ENCODE peak calls at places on chromosomes 2 and 18, in six cellular contexts. T is ovary, J is activated B cell treated with CpG ODN at 0.5 μM for 24 hours, B is GM12878, N is bronchial epithelial cell, F is foreskin fibroblast. R is an unnamed sample.

GRCh38 chr18:9016819-9017169 is 85.7 kb upstream of the NDUFV2 start:
- DNase-seq in T (no peak), J (no peak), B (no peak), N (no peak), F (no peak), R (peak; percentile 36)

GRCh38 chr2:179226203-179226960 is 38.2 kb downstream of the SESTD1 start:
- DNase-seq in T (no peak), J (no peak), B (no peak), N (no peak), F (no peak), R (no peak)

GRCh38 chr2:235883675-235884074 is 284.5 kb downstream of the GBX2 start:
- DNase-seq in T (no peak), J (no peak), B (no peak), N (no peak), F (no peak), R (no peak)

GRCh38 chr18:7369006-7369405 is 138.1 kb downstream of the LRRC30 start:
- DNase-seq in T (no peak), J (no peak), B (no peak), N (no peak), F (no peak), R (no peak)

GRCh38 chr18:70291295-70291574 is 2.4 kb downstream of the SOCS6 start:
- DNase-seq in T (no peak), J (no peak), B (no peak), N (no peak), F (no peak), R (no peak)

GRCh38 chr18:34551824-34552223 is 158.3 kb upstream of the DTNA start:
- DNase-seq in T (no peak), J (no peak), B (no peak), N (no peak), F (no peak), R (no peak)

GRCh38 chr18:48405971-48406370 is 3.2 kb downstream of the ZBTB7C start:
- DNase-seq in T (no peak), J (no peak), B (no peak), N (no peak), F (no peak), R (no peak)

GRCh38 chr2:218217366-218218309 is 649 bp downstream of the ARPC2 start:
- DNase-seq in T (peak; percentile 51), J (peak; percentile 65), B (no peak), N (no peak), F (no peak), R (no peak)

GRCh38 chr2:147062073-147062472 is 782.8 kb upstream of the ACVR2A start:
- DNase-seq in T (no peak), J (no peak), B (no peak), N (no peak), F (no peak), R (no peak)

GRCh38 chr2:28471214-28471613 is 24.6 kb upstream of the PLB1 start:
- DNase-seq in T (no peak), J (no peak), B (no peak), N (peak; percentile 30), F (no peak), R (no peak)

GRCh38 chr2:102357975-102358374 is 2.4 kb downstream of the IL18R1 start:
- DNase-seq in T (no peak), J (no peak), B (peak; percentile 53), N (no peak), F (no peak), R (no peak)

GRCh38 chr2:17899871-17900270 is 21.4 kb downstream of the KCNS3 start:
- DNase-seq in T (no peak), J (no peak), B (no peak), N (peak; percentile 25), F (no peak), R (no peak)

GRCh38 chr2:108941767-108942166 is 47.3 kb downstream of the EDAR start:
- DNase-seq in T (no peak), J (no peak), B (no peak), N (no peak), F (no peak), R (no peak)

GRCh38 chr2:119647440-119648169 is 31.4 kb upstream of the TMEM177 start:
- DNase-seq in T (no peak), J (no peak), B (peak; percentile 35), N (peak; percentile 78), F (no peak), R (no peak)

GRCh38 chr2:173571021-173571821 is 216.5 kb downstream of the CDCA7 start:
- DNase-seq in T (no peak), J (no peak), B (no peak), N (peak; percentile 59), F (no peak), R (no peak)

GRCh38 chr2:151071906-151072305 is 189.8 kb downstream of the RBM43 start:
- DNase-seq in T (no peak), J (no peak), B (no peak), N (peak; percentile 44), F (no peak), R (no peak)

GRCh38 chr2:55408946-55409868 is 10.4 kb downstream of the CCDC88A start:
- DNase-seq in T (no peak), J (no peak), B (no peak), N (no peak), F (no peak), R (no peak)

GRCh38 chr2:140455312-140455711 is 1675.1 kb upstream of the NXPH2 start:
- DNase-seq in T (no peak), J (no peak), B (no peak), N (no peak), F (no peak), R (no peak)

GRCh38 chr18:3720818-3721545 is 271.0 kb downstream of the TGIF1 start:
- DNase-seq in T (no peak), J (no peak), B (no peak), N (no peak), F (no peak), R (no peak)

GRCh38 chr18:56984731-56985130 is 162.2 kb upstream of the BOD1L2 start:
- DNase-seq in T (no peak), J (no peak), B (no peak), N (no peak), F (no peak), R (no peak)

GRCh38 chr2:216083464-216084279 is 2.0 kb downstream of the TMEM169 start:
- DNase-seq in T (no peak), J (no peak), B (no peak), N (no peak), F (no peak), R (no peak)

GRCh38 chr2:103123516-103123915 is 361.7 kb downstream of the TMEM182 start:
- DNase-seq in T (no peak), J (no peak), B (no peak), N (no peak), F (no peak), R (no peak)

GRCh38 chr2:128765822-128766221 is 447.2 kb upstream of the HS6ST1 start:
- DNase-seq in T (no peak), J (no peak), B (no peak), N (no peak), F (no peak), R (no peak)

GRCh38 chr2:195318440-195319111 is 338.4 kb upstream of the SLC39A10 start:
- DNase-seq in T (no peak), J (no peak), B (no peak), N (peak; percentile 45), F (no peak), R (no peak)
- TF ChIP-seq CTCF in T (no peak), J (peak; percentile 81), B (peak; percentile 50), N (peak; percentile 17), F (peak; percentile 35), R (peak; percentile 45)

GRCh38 chr2:170530284-170530745 is 184.8 kb upstream of the SP5 start:
- DNase-seq in T (peak; percentile 82), J (no peak), B (no peak), N (peak; percentile 22), F (peak; percentile 33), R (no peak)
- TF ChIP-seq CTCF in T (no peak), J (no peak), B (no peak), N (no peak), F (no peak), R (no peak)

DNA sequence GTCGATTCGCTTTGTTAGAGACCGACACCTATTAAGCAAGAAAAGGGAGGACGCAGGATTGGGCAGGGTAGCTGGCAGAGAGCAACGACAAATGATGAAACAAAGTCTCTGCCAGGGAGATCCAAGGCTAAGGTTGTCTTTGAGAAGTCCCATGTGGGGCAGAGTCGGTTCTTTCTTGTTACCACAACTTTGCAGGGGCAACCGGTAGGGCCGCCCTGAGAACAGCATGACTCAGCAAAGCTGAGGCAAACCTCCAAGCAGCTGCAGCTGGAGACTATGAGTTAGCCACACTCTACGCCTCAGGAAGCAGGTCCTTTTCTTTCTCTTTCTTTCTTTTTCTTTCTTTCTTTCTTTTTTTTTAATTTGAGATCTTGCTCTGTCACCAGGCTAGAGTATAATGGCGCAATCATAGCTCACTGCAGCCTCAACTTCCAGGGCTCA is 452.3 kb upstream of the ID2 start:
- DNase-seq in T (peak; percentile 82), J (no peak), B (no peak), N (peak; percentile 4), F (peak; percentile 33), R (peak; percentile 31)
- TF ChIP-seq CTCF in T (no peak), J (no peak), B (no peak), N (no peak), F (no peak), R (no peak)

GRCh38 chr18:25658476-25658875 is 306.5 kb upstream of the ZNF521 start:
- DNase-seq in T (no peak), J (no peak), B (no peak), N (no peak), F (no peak), R (no peak)

GRCh38 chr18:25662247-25662646 is 310.3 kb upstream of the ZNF521 start:
- DNase-seq in T (no peak), J (no peak), B (no peak), N (no peak), F (no peak), R (no peak)

GRCh38 chr18:25661836-25662235 is 309.9 kb upstream of the ZNF521 start:
- DNase-seq in T (no peak), J (no peak), B (no peak), N (no peak), F (peak; percentile 33), R (no peak)
- TF ChIP-seq CTCF in T (no peak), J (no peak), B (no peak), N (no peak), F (no peak), R (no peak)

DNA sequence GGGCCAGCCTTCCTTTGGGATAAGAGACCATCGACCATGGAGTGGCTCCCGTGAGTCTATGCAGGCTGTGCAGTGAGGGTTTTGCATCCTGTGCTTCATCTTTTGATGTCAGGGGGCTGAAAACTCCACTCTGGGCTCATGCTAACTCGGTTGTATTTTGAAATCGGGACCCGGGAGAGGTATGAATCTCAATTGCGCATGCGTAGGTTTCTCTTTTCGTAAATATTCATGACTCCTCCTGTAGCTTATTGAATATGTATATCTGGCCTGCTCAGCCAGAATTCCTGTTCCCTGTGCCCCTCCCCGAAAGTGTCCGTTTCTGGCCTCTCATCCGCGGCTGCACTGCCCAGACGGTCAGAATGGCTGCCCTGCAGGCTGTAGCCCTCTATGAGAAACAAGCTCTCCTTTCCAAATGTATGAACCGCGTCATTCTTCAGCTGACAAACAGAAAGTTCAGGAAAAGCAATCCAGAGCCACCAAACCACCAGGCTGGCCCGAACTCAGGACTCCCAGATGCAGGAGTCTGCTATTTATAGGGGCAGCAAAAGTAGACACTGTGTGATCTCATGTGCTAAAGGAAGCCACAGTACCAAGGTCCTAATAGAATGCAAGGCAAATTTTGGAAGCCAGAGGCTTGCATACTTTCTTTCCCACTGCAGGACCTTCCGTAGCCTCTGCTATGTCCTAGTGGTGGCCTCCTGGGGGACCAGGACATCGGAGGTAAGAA is 41.7 kb downstream of the AKAIN1 start:
- DNase-seq in T (no peak), J (no peak), B (no peak), N (no peak), F (no peak), R (no peak)
- TF ChIP-seq CTCF in T (no peak), J (no peak), B (no peak), N (no peak), F (no peak), R (no peak)

GRCh38 chr2:8682719-8683667 is 1.1 kb downstream of the ID2 start:
- DNase-seq in T (peak; percentile 44), J (no peak), B (no peak), N (peak; percentile 46), F (no peak), R (no peak)
- TF ChIP-seq CTCF in T (no peak), J (no peak), B (no peak), N (no peak), F (no peak), R (no peak)